ENCODE peak calls at places on chromosome 15, in five cellular contexts. J, A, X, D and O are unnamed samples.

GRCh38 chr15:97012986-97013385 is 682.5 kb downstream of the NR2F2 start:
- DNase-seq in J (no peak), A (no peak), X (no peak), D (no peak), O (no peak)

GRCh38 chr15:63191895-63192603 is 2.6 kb downstream of the RAB8B start:
- DNase-seq in J (peak; percentile 46), A (peak; percentile 90), X (no peak), D (no peak), O (no peak)

GRCh38 chr15:42392309-42393024 is 33.2 kb downstream of the CAPN3 start:
- DNase-seq in J (no peak), A (no peak), X (no peak), D (peak; percentile 92), O (no peak)

GRCh38 chr15:52261498-52262242 is 33.9 kb downstream of the MYO5C start:
- DNase-seq in J (peak; percentile 74), A (peak; percentile 50), X (peak; percentile 46), D (peak; percentile 58), O (peak; percentile 60)

GRCh38 chr15:62444104-62445027 is 279.3 kb upstream of the C2CD4B start:
- DNase-seq in J (peak; percentile 25), A (no peak), X (peak; percentile 86), D (no peak), O (no peak)

GRCh38 chr15:45664451-45664850 is 29.6 kb downstream of the SQOR start:
- DNase-seq in J (no peak), A (no peak), X (peak; percentile 45), D (no peak), O (no peak)

GRCh38 chr15:77180757-77181156 is 109.8 kb upstream of the TSPAN3 start:
- DNase-seq in J (no peak), A (no peak), X (no peak), D (no peak), O (no peak)

GRCh38 chr15:82554351-82554750 is 14.1 kb upstream of the RPS17 start:
- DNase-seq in J (no peak), A (no peak), X (no peak), D (no peak), O (no peak)

GRCh38 chr15:74667973-74668372 is 27.9 kb downstream of the EDC3 start:
- DNase-seq in J (no peak), A (no peak), X (no peak), D (no peak), O (no peak)

GRCh38 chr15:101675015-101675414 is 22.8 kb upstream of the TM2D3 start:
- DNase-seq in J (no peak), A (no peak), X (peak; percentile 42), D (no peak), O (no peak)

GRCh38 chr15:61530769-61531168 is 301.7 kb upstream of the RORA start:
- DNase-seq in J (no peak), A (no peak), X (no peak), D (no peak), O (no peak)

GRCh38 chr15:75904241-75904631 is 558 bp downstream of the FBXO22 start:
- DNase-seq in J (peak; percentile 52), A (no peak), X (no peak), D (peak; percentile 61), O (no peak)

GRCh38 chr15:25181290-25182097 is 226.7 kb downstream of the SNRPN start:
- DNase-seq in J (no peak), A (peak; percentile 16), X (no peak), D (no peak), O (peak; percentile 42)

GRCh38 chr15:49232407-49232806 is 62.4 kb downstream of the GALK2 start:
- DNase-seq in J (no peak), A (no peak), X (no peak), D (no peak), O (no peak)

GRCh38 chr15:52523192-52523591 is 5.5 kb downstream of the MYO5A start:
- DNase-seq in J (no peak), A (no peak), X (peak; percentile 66), D (no peak), O (no peak)

GRCh38 chr15:99124641-99125040 is 19.8 kb downstream of the SYNM start:
- DNase-seq in J (no peak), A (no peak), X (no peak), D (no peak), O (no peak)

GRCh38 chr15:80870893-80871292 is 91.7 kb downstream of the CEMIP start:
- DNase-seq in J (no peak), A (no peak), X (no peak), D (no peak), O (no peak)

GRCh38 chr15:31372635-31373091 is 46.0 kb downstream of the KLF13 start:
- DNase-seq in J (no peak), A (no peak), X (peak; percentile 34), D (peak; percentile 43), O (peak; percentile 89)

GRCh38 chr15:70324001-70324974 is 226.6 kb upstream of the TLE3 start:
- DNase-seq in J (no peak), A (no peak), X (peak; percentile 39), D (peak; percentile 77), O (no peak)

GRCh38 chr15:67735896-67736295 is 89.4 kb upstream of the SKOR1 start:
- DNase-seq in J (no peak), A (no peak), X (no peak), D (no peak), O (no peak)

GRCh38 chr15:60469893-60470641 is 8.9 kb downstream of the ICE2 start:
- DNase-seq in J (no peak), A (no peak), X (no peak), D (no peak), O (no peak)

GRCh38 chr15:60299452-60300047 is 98.2 kb downstream of the ANXA2 start:
- DNase-seq in J (no peak), A (no peak), X (no peak), D (peak; percentile 5), O (peak; percentile 38)

GRCh38 chr15:72859757-72860145 is 76.2 kb upstream of the ADPGK start:
- DNase-seq in J (no peak), A (no peak), X (no peak), D (no peak), O (no peak)

GRCh38 chr15:63088532-63089245 is 33.0 kb upstream of the LACTB start:
- DNase-seq in J (no peak), A (no peak), X (no peak), D (no peak), O (no peak)

GRCh38 chr15:49622561-49622960 is 1.7 kb downstream of the DTWD1 start:
- DNase-seq in J (no peak), A (no peak), X (no peak), D (no peak), O (no peak)

GRCh38 chr15:73078722-73079121 is 26.5 kb downstream of the NEO1 start:
- DNase-seq in J (no peak), A (no peak), X (peak; percentile 27), D (peak; percentile 16), O (no peak)

GRCh38 chr15:66326051-66326450 is 30.4 kb downstream of the TIPIN start:
- DNase-seq in J (no peak), A (no peak), X (no peak), D (no peak), O (no peak)

GRCh38 chr15:40038267-40038653 is 721 bp downstream of the SRP14 start:
- DNase-seq in J (no peak), A (peak; percentile 47), X (no peak), D (no peak), O (no peak)

GRCh38 chr15:40161693-40162401 is 978 bp downstream of the BUB1B start:
- DNase-seq in J (no peak), A (no peak), X (no peak), D (no peak), O (no peak)

GRCh38 chr15:33852570-33852969 is 115.7 kb upstream of the CHRM5 start:
- DNase-seq in J (no peak), A (no peak), X (no peak), D (peak; percentile 44), O (no peak)

GRCh38 chr15:39748276-39748675 is 34.4 kb downstream of the FSIP1 start:
- DNase-seq in J (no peak), A (no peak), X (no peak), D (no peak), O (no peak)

GRCh38 chr15:69298354-69298696 is 387 bp upstream of the PAQR5 start:
- DNase-seq in J (no peak), A (no peak), X (no peak), D (no peak), O (no peak)

GRCh38 chr15:85793641-85794597 is 806 bp downstream of the KLHL25 start:
- DNase-seq in J (peak; percentile 61), A (peak; percentile 51), X (no peak), D (peak; percentile 54), O (peak; percentile 66)

GRCh38 chr15:26023231-26023630 is 160.1 kb upstream of the ATP10A start:
- DNase-seq in J (no peak), A (no peak), X (no peak), D (no peak), O (no peak)

GRCh38 chr15:70348581-70349344 is 251.0 kb upstream of the TLE3 start:
- DNase-seq in J (no peak), A (no peak), X (no peak), D (no peak), O (peak; percentile 31)

GRCh38 chr15:57694264-57694663 is 12.2 kb upstream of the POLR2M start:
- DNase-seq in J (no peak), A (no peak), X (no peak), D (no peak), O (no peak)